ENCODE peak calls at places on chromosomes 16 and 17, in six cellular contexts. L, R, W, V, I and D are unnamed samples.

GRCh38 chr16:82358601-82359221 is 188.7 kb upstream of the MPHOSPH6 start:
- DNase-seq in V (no peak), L (no peak), I (no peak), R (no peak), W (no peak), D (no peak)

GRCh38 chr16:88985521-88985920 is 8.5 kb upstream of the CBFA2T3 start:
- DNase-seq in W (no peak), V (no peak), I (no peak), L (no peak), R (no peak), D (no peak)

GRCh38 chr16:69294051-69294450 is 17.1 kb upstream of the VPS4A start:
- DNase-seq in R (no peak), W (no peak), V (no peak), I (no peak), L (no peak), D (no peak)

GRCh38 chr17:79094261-79094660 is 19.6 kb downstream of the ENGASE start:
- DNase-seq in L (no peak), V (no peak), I (no peak), W (no peak), R (no peak), D (no peak)

GRCh38 chr16:69123894-69124293 is 8.5 kb downstream of the CHTF8 start:
- DNase-seq in L (peak; percentile 86), W (peak; percentile 79), R (peak; percentile 32), I (no peak), V (no peak), D (no peak)

GRCh38 chr16:50153648-50154368 is 702 bp downstream of the TENT4B start:
- DNase-seq in R (no peak), L (peak; percentile 35), V (peak; percentile 68), W (peak; percentile 46), I (no peak), D (no peak)

GRCh38 chr17:64687959-64688358 is 25.9 kb upstream of the SMURF2 start:
- DNase-seq in I (no peak), V (no peak), R (no peak), L (no peak), W (no peak), D (no peak)

GRCh38 chr16:4372578-4373355 is 1.1 kb downstream of the VASN start:
- DNase-seq in I (no peak), L (no peak), V (peak; percentile 94), R (no peak), W (peak; percentile 47), D (no peak)

GRCh38 chr17:63082952-63083351 is 116.9 kb downstream of the TANC2 start:
- DNase-seq in W (no peak), L (no peak), V (no peak), R (no peak), I (no peak), D (no peak)

GRCh38 chr17:76414334-76415295 is 30.2 kb downstream of the SPHK1 start:
- DNase-seq in R (no peak), I (no peak), V (no peak), W (peak; percentile 21), L (no peak), D (no peak)

GRCh38 chr17:59626756-59627155 is 7.1 kb downstream of the CLTC start:
- DNase-seq in R (no peak), L (no peak), I (no peak), W (no peak), V (no peak), D (no peak)

GRCh38 chr16:80369559-80369958 is 171.2 kb upstream of the DYNLRB2 start:
- DNase-seq in W (peak; percentile 84), V (no peak), R (peak; percentile 20), I (peak; percentile 15), L (peak; percentile 70), D (no peak)
- H3K4me3 ChIP-seq in W (no peak overlapping the region), V (no peak overlapping the region), R (no peak overlapping the region), I (no peak overlapping the region), L (no peak overlapping the region), D (no peak overlapping the region)

GRCh38 chr17:72975509-72975908 is 117.0 kb downstream of the SLC39A11 start:
- DNase-seq in I (no peak), W (no peak), L (no peak), R (no peak), V (no peak), D (no peak)
- TF ChIP-seq CTCF in I (no peak), W (no peak), L (no peak), R (no peak), V (no peak), D (no peak)

DNA sequence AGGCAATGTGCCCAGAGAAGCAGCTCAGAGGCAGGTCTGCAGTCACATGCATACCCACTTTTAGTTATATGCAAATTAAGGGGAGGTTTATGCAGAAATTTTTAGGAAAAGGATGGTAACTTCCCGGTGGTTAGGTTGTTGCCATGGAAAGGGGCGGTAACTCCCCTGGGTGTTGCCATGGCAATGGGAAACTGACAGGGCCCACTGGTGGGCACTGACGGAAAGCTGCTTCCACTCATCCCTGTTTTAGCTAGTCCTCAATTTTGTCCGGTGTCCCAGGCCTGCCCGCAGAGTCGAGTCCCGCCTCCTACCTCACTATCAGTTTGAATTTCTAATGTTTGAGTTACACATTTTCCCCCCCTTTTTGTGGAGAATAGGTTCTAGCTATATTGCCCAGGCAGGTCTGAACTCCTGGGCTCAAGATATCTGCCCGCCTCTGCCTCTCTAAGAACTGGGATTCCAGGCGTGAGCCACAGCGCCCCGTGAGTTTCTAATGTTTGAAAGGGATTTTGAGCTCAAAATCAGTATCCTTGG is 10.5 kb upstream of the GJD3 start:
- DNase-seq in R (no peak), V (no peak), L (peak; percentile 48), I (no peak), W (no peak), D (no peak)
- H3K4me3 ChIP-seq in R (no peak overlapping the region), V (no peak overlapping the region), L (no peak overlapping the region), I (no peak overlapping the region), W (no peak overlapping the region), D (no peak overlapping the region)

GRCh38 chr17:34519286-34519685 is 60.1 kb upstream of the TMEM132E start:
- DNase-seq in I (no peak), R (no peak), W (peak; percentile 86), L (peak; percentile 95), V (no peak), D (no peak)
- TF ChIP-seq CTCF in I (peak; percentile 56), R (peak; percentile 14), W (peak; percentile 80), L (peak; percentile 90), V (peak; percentile 6), D (peak; percentile 64)